ENCODE peak calls at places on chromosomes 2 and 18, in nine cellular contexts. One of them, this sample, is unnamed.

GRCh38 chr2:181573140-181573736 is 83.7 kb downstream of the CERKL start:
- DNase-seq in stomach: no peak
- DNase-seq in neuronal stem cell: peak; percentile 17
- DNase-seq in GM23248: peak; percentile 58
- DNase-seq in GM23338: peak; percentile 72
- DNase-seq in AG04450: no peak
- DNase-seq in fibroblast of mammary gland: peak; percentile 57
- DNase-seq in heart left ventricle: no peak
- DNase-seq in left ventricle myocardium inferior: no peak
- DNase-seq in this sample: no peak

GRCh38 chr2:9463698-9464034 is 10.7 kb upstream of the IAH1 start:
- DNase-seq in stomach: no peak
- DNase-seq in neuronal stem cell: no peak
- DNase-seq in GM23248: no peak
- DNase-seq in GM23338: no peak
- DNase-seq in AG04450: no peak
- DNase-seq in fibroblast of mammary gland: peak; percentile 38
- DNase-seq in heart left ventricle: no peak
- DNase-seq in left ventricle myocardium inferior: no peak
- DNase-seq in this sample: no peak

GRCh38 chr2:85799215-85799956 is 45.6 kb downstream of the ATOH8 start:
- DNase-seq in stomach: peak; percentile 50
- DNase-seq in neuronal stem cell: no peak
- DNase-seq in GM23248: no peak
- DNase-seq in GM23338: no peak
- DNase-seq in AG04450: no peak
- DNase-seq in fibroblast of mammary gland: no peak
- DNase-seq in heart left ventricle: peak; percentile 80
- DNase-seq in left ventricle myocardium inferior: no peak
- DNase-seq in this sample: no peak

GRCh38 chr2:28432362-28432761 is 39.7 kb downstream of the FOSL2 start:
- DNase-seq in stomach: no peak
- DNase-seq in neuronal stem cell: no peak
- DNase-seq in GM23248: no peak
- DNase-seq in GM23338: no peak
- DNase-seq in AG04450: no peak
- DNase-seq in fibroblast of mammary gland: no peak
- DNase-seq in heart left ventricle: no peak
- DNase-seq in left ventricle myocardium inferior: no peak
- DNase-seq in this sample: no peak

GRCh38 chr2:25297738-25298137 is 44.0 kb downstream of the DNMT3A start:
- DNase-seq in stomach: no peak
- DNase-seq in neuronal stem cell: no peak
- DNase-seq in GM23248: no peak
- DNase-seq in GM23338: peak; percentile 78
- DNase-seq in AG04450: no peak
- DNase-seq in fibroblast of mammary gland: no peak
- DNase-seq in heart left ventricle: no peak
- DNase-seq in left ventricle myocardium inferior: no peak
- DNase-seq in this sample: no peak

GRCh38 chr18:61891874-61892273 is 933 bp downstream of the RNF152 start:
- DNase-seq in stomach: no peak
- DNase-seq in neuronal stem cell: no peak
- DNase-seq in GM23248: no peak
- DNase-seq in GM23338: no peak
- DNase-seq in AG04450: no peak
- DNase-seq in fibroblast of mammary gland: no peak
- DNase-seq in heart left ventricle: no peak
- DNase-seq in left ventricle myocardium inferior: no peak
- DNase-seq in this sample: no peak

GRCh38 chr2:157793053-157793612 is 83.0 kb downstream of the ACVR1 start:
- DNase-seq in stomach: no peak
- DNase-seq in neuronal stem cell: no peak
- DNase-seq in GM23248: no peak
- DNase-seq in GM23338: no peak
- DNase-seq in AG04450: no peak
- DNase-seq in fibroblast of mammary gland: peak; percentile 18
- DNase-seq in heart left ventricle: no peak
- DNase-seq in left ventricle myocardium inferior: no peak
- DNase-seq in this sample: no peak

GRCh38 chr18:13239557-13239956 is 21.0 kb downstream of the LDLRAD4 start:
- DNase-seq in stomach: no peak
- DNase-seq in neuronal stem cell: no peak
- DNase-seq in GM23248: no peak
- DNase-seq in GM23338: no peak
- DNase-seq in AG04450: no peak
- DNase-seq in fibroblast of mammary gland: no peak
- DNase-seq in heart left ventricle: no peak
- DNase-seq in left ventricle myocardium inferior: no peak
- DNase-seq in this sample: no peak

GRCh38 chr2:201639205-201639604 is 4.1 kb downstream of the TMEM237 start:
- DNase-seq in stomach: no peak
- DNase-seq in neuronal stem cell: no peak
- DNase-seq in GM23248: peak; percentile 22
- DNase-seq in GM23338: no peak
- DNase-seq in AG04450: no peak
- DNase-seq in fibroblast of mammary gland: no peak
- DNase-seq in heart left ventricle: no peak
- DNase-seq in left ventricle myocardium inferior: no peak
- DNase-seq in this sample: no peak

GRCh38 chr2:148021059-148021985 is at the start of gene MBD5:
- DNase-seq in stomach: peak; percentile 37
- DNase-seq in neuronal stem cell: no peak
- DNase-seq in GM23248: peak; percentile 70
- DNase-seq in GM23338: peak; percentile 69
- DNase-seq in AG04450: peak; percentile 13
- DNase-seq in fibroblast of mammary gland: peak; percentile 30
- DNase-seq in heart left ventricle: peak; percentile 35
- DNase-seq in left ventricle myocardium inferior: no peak
- DNase-seq in this sample: peak; percentile 45

GRCh38 chr2:179332903-179333302 is 68.3 kb upstream of the SESTD1 start:
- DNase-seq in stomach: no peak
- DNase-seq in neuronal stem cell: no peak
- DNase-seq in GM23248: peak; percentile 69
- DNase-seq in GM23338: no peak
- DNase-seq in AG04450: no peak
- DNase-seq in fibroblast of mammary gland: peak; percentile 62
- DNase-seq in heart left ventricle: no peak
- DNase-seq in left ventricle myocardium inferior: no peak
- DNase-seq in this sample: no peak

GRCh38 chr2:23988371-23988770 is 21.5 kb upstream of the MFSD2B start:
- DNase-seq in stomach: no peak
- DNase-seq in neuronal stem cell: no peak
- DNase-seq in GM23248: peak; percentile 41
- DNase-seq in GM23338: no peak
- DNase-seq in AG04450: no peak
- DNase-seq in fibroblast of mammary gland: peak; percentile 30
- DNase-seq in heart left ventricle: no peak
- DNase-seq in left ventricle myocardium inferior: no peak
- DNase-seq in this sample: no peak

GRCh38 chr2:69013837-69014796 is 1.1 kb downstream of the ANTXR1 start:
- DNase-seq in stomach: no peak
- DNase-seq in neuronal stem cell: no peak
- DNase-seq in GM23248: peak; percentile 75
- DNase-seq in GM23338: peak; percentile 43
- DNase-seq in AG04450: no peak
- DNase-seq in fibroblast of mammary gland: peak; percentile 37
- DNase-seq in heart left ventricle: no peak
- DNase-seq in left ventricle myocardium inferior: no peak
- DNase-seq in this sample: no peak

GRCh38 chr2:174699993-174700766 is 64.1 kb downstream of the CHRNA1 start:
- DNase-seq in stomach: no peak
- DNase-seq in neuronal stem cell: peak; percentile 45
- DNase-seq in GM23248: peak; percentile 67
- DNase-seq in GM23338: peak; percentile 72
- DNase-seq in AG04450: peak; percentile 29
- DNase-seq in fibroblast of mammary gland: peak; percentile 63
- DNase-seq in heart left ventricle: no peak
- DNase-seq in left ventricle myocardium inferior: no peak
- DNase-seq in this sample: no peak

GRCh38 chr2:106839849-106840595 is 45.9 kb downstream of the ST6GAL2 start:
- DNase-seq in stomach: no peak
- DNase-seq in neuronal stem cell: peak; percentile 54
- DNase-seq in GM23248: no peak
- DNase-seq in GM23338: peak; percentile 90
- DNase-seq in AG04450: no peak
- DNase-seq in fibroblast of mammary gland: no peak
- DNase-seq in heart left ventricle: no peak
- DNase-seq in left ventricle myocardium inferior: no peak
- DNase-seq in this sample: no peak

DNA sequence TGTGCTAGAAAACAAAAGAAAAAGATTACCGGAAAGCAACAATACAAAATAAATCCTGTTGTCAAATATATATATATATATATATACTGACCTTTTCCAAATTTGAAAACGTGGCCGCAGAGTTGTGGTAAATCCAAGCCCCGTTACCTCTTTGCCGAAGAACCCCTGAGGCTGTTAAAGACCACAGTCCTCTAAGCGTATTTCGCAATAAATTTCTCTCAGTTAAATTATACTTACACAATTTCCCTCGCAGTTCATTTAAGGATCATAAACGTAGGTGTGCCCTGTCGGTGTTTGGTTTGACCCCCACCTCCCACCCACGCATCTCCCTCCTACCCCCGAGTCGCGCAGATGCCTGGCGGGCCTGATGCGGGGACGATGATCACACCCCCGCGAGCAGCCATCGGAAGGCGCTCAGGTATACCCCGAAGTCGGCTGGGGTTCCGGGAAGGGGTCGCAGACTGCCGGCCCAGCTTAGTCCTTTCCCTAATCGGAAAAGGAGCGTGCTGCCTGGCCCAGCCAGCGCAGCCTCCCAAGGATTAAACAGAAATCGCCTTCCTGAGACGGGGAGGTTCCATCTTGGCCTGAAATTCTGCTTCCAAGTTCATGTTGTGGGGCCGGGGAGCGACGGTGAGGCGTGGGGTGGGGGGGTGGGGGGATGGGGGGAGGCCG is 2.9 kb upstream of the MEIS1 start:
- DNase-seq in stomach: no peak
- DNase-seq in neuronal stem cell: no peak
- DNase-seq in GM23248: no peak
- DNase-seq in GM23338: peak; percentile 55
- DNase-seq in AG04450: no peak
- DNase-seq in fibroblast of mammary gland: peak; percentile 40
- DNase-seq in heart left ventricle: peak; percentile 28
- DNase-seq in left ventricle myocardium inferior: no peak
- DNase-seq in this sample: no peak
- H3K4me3 ChIP-seq in stomach: peak overlapping the region; percentile 70
- H3K4me3 ChIP-seq in neuronal stem cell: no peak overlapping the region
- H3K4me3 ChIP-seq in GM23248: no peak overlapping the region
- H3K4me3 ChIP-seq in GM23338: peak overlapping the region; percentile 34
- H3K4me3 ChIP-seq in AG04450: peak overlapping the region; percentile 91
- H3K4me3 ChIP-seq in fibroblast of mammary gland: peak overlapping the region; percentile 36
- H3K4me3 ChIP-seq in heart left ventricle: no peak overlapping the region
- H3K4me3 ChIP-seq in left ventricle myocardium inferior: no peak overlapping the region
- H3K4me3 ChIP-seq in this sample: no peak overlapping the region

DNA sequence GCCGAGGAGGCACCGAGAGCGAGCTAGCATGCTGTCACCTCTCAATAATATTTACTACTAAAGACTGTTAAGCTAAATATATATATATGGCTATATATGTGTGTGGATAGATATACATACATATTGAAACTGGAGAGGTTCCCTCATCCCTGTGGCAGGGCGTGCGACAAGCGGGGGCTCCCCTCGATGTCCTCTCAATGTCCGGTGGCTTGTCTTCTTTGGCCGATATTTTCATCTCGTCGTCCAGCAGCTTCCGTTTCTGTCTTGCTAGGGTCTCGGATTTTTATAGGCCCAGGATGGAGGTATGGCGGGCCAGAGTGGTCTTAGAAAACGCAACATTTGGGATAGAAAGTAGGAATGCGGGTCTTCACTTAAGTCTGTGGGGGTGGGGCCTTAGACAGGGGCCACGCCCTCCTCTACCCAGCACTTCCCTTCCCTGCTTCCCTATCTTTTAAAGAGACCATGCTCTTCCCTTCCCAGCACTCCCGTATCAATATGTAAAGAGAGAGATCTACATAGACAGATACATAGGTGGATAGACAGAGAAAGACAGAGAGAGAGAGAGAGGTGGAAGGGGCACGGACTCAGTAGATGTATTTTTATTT is 866.8 kb downstream of the DSC3 start:
- DNase-seq in stomach: no peak
- DNase-seq in neuronal stem cell: no peak
- DNase-seq in GM23248: no peak
- DNase-seq in GM23338: no peak
- DNase-seq in AG04450: no peak
- DNase-seq in fibroblast of mammary gland: no peak
- DNase-seq in heart left ventricle: no peak
- DNase-seq in left ventricle myocardium inferior: no peak
- DNase-seq in this sample: no peak
- H3K4me3 ChIP-seq in stomach: no peak overlapping the region
- H3K4me3 ChIP-seq in neuronal stem cell: no peak overlapping the region
- H3K4me3 ChIP-seq in GM23248: no peak overlapping the region
- H3K4me3 ChIP-seq in GM23338: no peak overlapping the region
- H3K4me3 ChIP-seq in AG04450: no peak overlapping the region
- H3K4me3 ChIP-seq in fibroblast of mammary gland: no peak overlapping the region
- H3K4me3 ChIP-seq in heart left ventricle: no peak overlapping the region
- H3K4me3 ChIP-seq in left ventricle myocardium inferior: no peak overlapping the region
- H3K4me3 ChIP-seq in this sample: no peak overlapping the region

DNA sequence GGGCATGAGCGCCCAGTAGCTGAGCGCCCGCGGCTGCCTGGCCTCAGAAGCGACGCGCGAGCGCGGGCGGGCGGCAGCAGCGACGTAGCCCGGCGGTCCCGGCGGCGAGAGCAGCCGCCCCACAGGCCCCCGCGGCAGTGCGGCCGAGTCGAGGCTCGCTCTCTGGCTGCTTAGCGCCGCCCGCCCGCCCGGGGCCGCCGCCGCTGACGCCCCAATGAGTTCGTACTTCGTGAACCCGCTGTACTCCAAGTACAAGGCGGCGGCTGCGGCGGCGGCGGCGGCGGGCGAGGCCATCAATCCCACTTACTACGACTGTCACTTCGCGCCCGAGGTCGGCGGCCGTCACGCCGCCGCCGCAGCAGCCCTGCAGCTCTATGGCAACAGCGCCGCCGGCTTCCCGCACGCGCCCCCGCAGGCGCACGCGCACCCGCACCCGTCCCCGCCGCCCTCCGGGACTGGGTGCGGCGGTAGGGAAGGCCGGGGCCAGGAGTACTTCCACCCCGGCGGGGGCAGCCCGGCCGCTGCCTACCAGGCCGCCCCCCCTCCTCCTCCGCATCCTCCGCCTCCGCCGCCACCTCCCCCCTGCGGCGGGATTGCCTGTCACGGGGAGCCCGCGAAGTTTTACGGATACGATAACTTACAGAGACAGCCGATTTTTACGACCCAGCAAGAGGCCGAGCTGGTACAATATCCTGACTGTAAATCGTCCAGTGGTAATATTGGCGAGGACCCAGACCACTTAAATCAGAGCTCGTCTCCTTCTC is 830 bp downstream of the HOXD8 start:
- DNase-seq in stomach: no peak
- DNase-seq in neuronal stem cell: no peak
- DNase-seq in GM23248: peak; percentile 86
- DNase-seq in GM23338: peak; percentile 67
- DNase-seq in AG04450: no peak
- DNase-seq in fibroblast of mammary gland: peak; percentile 86
- DNase-seq in heart left ventricle: no peak
- DNase-seq in left ventricle myocardium inferior: no peak
- DNase-seq in this sample: no peak
- H3K4me3 ChIP-seq in stomach: peak overlapping the region; percentile 49
- H3K4me3 ChIP-seq in neuronal stem cell: peak overlapping the region; percentile 27
- H3K4me3 ChIP-seq in GM23248: peak overlapping the region; percentile 90
- H3K4me3 ChIP-seq in GM23338: peak overlapping the region; percentile 47
- H3K4me3 ChIP-seq in AG04450: no peak overlapping the region
- H3K4me3 ChIP-seq in fibroblast of mammary gland: peak overlapping the region; percentile 71
- H3K4me3 ChIP-seq in heart left ventricle: peak overlapping the region; percentile 46
- H3K4me3 ChIP-seq in left ventricle myocardium inferior: peak overlapping the region; percentile 62
- H3K4me3 ChIP-seq in this sample: no peak overlapping the region

GRCh38 chr2:218979846-218980738 is 4.9 kb downstream of the FEV start:
- DNase-seq in stomach: peak; percentile 89
- DNase-seq in neuronal stem cell: peak; percentile 86
- DNase-seq in GM23248: peak; percentile 82
- DNase-seq in GM23338: peak; percentile 95
- DNase-seq in AG04450: no peak
- DNase-seq in fibroblast of mammary gland: peak; percentile 71
- DNase-seq in heart left ventricle: peak; percentile 78
- DNase-seq in left ventricle myocardium inferior: peak; percentile 81
- DNase-seq in this sample: peak; percentile 87
- H3K4me3 ChIP-seq in stomach: peak overlapping the region; percentile 47
- H3K4me3 ChIP-seq in neuronal stem cell: peak overlapping the region; percentile 17
- H3K4me3 ChIP-seq in GM23248: peak overlapping the region; percentile 57
- H3K4me3 ChIP-seq in GM23338: peak overlapping the region; percentile 50
- H3K4me3 ChIP-seq in AG04450: peak overlapping the region; percentile 42
- H3K4me3 ChIP-seq in fibroblast of mammary gland: no peak overlapping the region
- H3K4me3 ChIP-seq in heart left ventricle: no peak overlapping the region
- H3K4me3 ChIP-seq in left ventricle myocardium inferior: peak overlapping the region; percentile 17
- H3K4me3 ChIP-seq in this sample: no peak overlapping the region